ENCODE peak calls at places on chromosomes 6 and 20, in five cellular contexts. V is spleen, S is pancreas, E is ovary, Y is bronchial epithelial cell. G is an unnamed sample. For H3K36me3, the result is how much of the 10 kb centered on the place peaks cover.

GRCh38 chr20:5848711-5849505 is 98.7 kb downstream of the SHLD1 start:
- DNase-seq in V (no peak), E (peak), S (no peak), Y (peak), G (no peak)

GRCh38 chr6:72579865-72580264 is 42.0 kb upstream of the KCNQ5 start:
- DNase-seq in E (no peak), Y (peak), S (no peak), V (no peak), G (no peak)

GRCh38 chr6:39887692-39888450 is 46.4 kb downstream of the MOCS1 start:
- DNase-seq in V (no peak), E (peak), Y (peak), S (peak), G (peak)

GRCh38 chr6:11525468-11526155 is 11.9 kb upstream of the TMEM170B start:
- DNase-seq in Y (peak), V (no peak), S (no peak), E (no peak), G (no peak)

GRCh38 chr6:129744201-129744879 is 34.4 kb upstream of the ARHGAP18 start:
- DNase-seq in Y (peak), E (peak), S (no peak), V (no peak), G (no peak)

GRCh38 chr6:108736832-108737231 is 111.4 kb upstream of the ARMC2 start:
- DNase-seq in S (no peak), V (no peak), E (no peak), Y (peak), G (peak)

GRCh38 chr6:140202964-140203363 is 828.5 kb upstream of the CITED2 start:
- DNase-seq in E (no peak), S (no peak), V (no peak), Y (no peak), G (no peak)

GRCh38 chr20:21615617-21616080 is 89.8 kb upstream of the PAX1 start:
- DNase-seq in E (no peak), S (peak), V (no peak), Y (peak), G (no peak)

GRCh38 chr6:117601811-117602150 is 530 bp downstream of the GOPC start:
- DNase-seq in E (no peak), S (peak), V (no peak), Y (peak), G (no peak)

GRCh38 chr6:6699741-6700367 is 111.3 kb downstream of the LY86 start:
- DNase-seq in E (peak), Y (peak), V (no peak), S (peak), G (peak)

GRCh38 chr6:89970609-89971337 is 76.5 kb downstream of the GJA10 start:
- DNase-seq in E (peak), Y (peak), S (peak), V (no peak), G (no peak)

GRCh38 chr20:34579191-34579661 is 20.7 kb downstream of the MAP1LC3A start:
- DNase-seq in E (no peak), S (no peak), V (no peak), Y (peak), G (no peak)

GRCh38 chr6:33589723-33590530 is 9.9 kb upstream of the BAK1 start:
- DNase-seq in E (peak), Y (peak), V (no peak), S (peak), G (peak)

GRCh38 chr20:846894-847278 is 13.4 kb downstream of the FAM110A start:
- DNase-seq in Y (no peak), V (peak), E (no peak), S (no peak), G (no peak)

GRCh38 chr6:3644613-3645012 is 106.9 kb downstream of the PXDC1 start:
- DNase-seq in S (no peak), E (no peak), Y (no peak), V (no peak), G (peak)

GRCh38 chr6:160132776-160133338 is 11.2 kb downstream of the SLC22A1 start:
- DNase-seq in V (no peak), E (no peak), S (no peak), Y (peak), G (no peak)

GRCh38 chr6:147122823-147123222 is 81.4 kb upstream of the STXBP5 start:
- DNase-seq in Y (no peak), S (no peak), E (no peak), V (no peak), G (no peak)

GRCh38 chr6:15148356-15149058 is 97.4 kb upstream of the JARID2 start:
- DNase-seq in S (no peak), Y (peak), V (peak), E (no peak), G (no peak)

GRCh38 chr6:52543729-52544324 is 33.0 kb downstream of the TRAM2 start:
- DNase-seq in V (no peak), S (no peak), Y (peak), E (no peak), G (no peak)

GRCh38 chr20:24051160-24051559 is 62.6 kb upstream of the GGTLC1 start:
- DNase-seq in E (no peak), Y (no peak), V (no peak), S (no peak), G (no peak)

GRCh38 chr6:82875573-82876185 is 190.0 kb downstream of the UBE3D start:
- DNase-seq in V (no peak), S (no peak), Y (peak), E (no peak), G (no peak)

GRCh38 chr6:143691155-143691554 is 13.4 kb downstream of the PHACTR2 start:
- DNase-seq in S (no peak), Y (no peak), E (no peak), V (no peak), G (no peak)

GRCh38 chr6:8131265-8131897 is 29.0 kb upstream of the EEF1E1 start:
- DNase-seq in Y (peak), V (no peak), E (no peak), S (no peak), G (no peak)

GRCh38 chr6:40845588-40845987 is 193.4 kb downstream of the UNC5CL start:
- DNase-seq in E (peak), Y (peak), S (peak), V (no peak), G (no peak)

GRCh38 chr20:19830351-19830750 is 72.3 kb downstream of the RIN2 start:
- DNase-seq in S (no peak), V (no peak), E (no peak), Y (no peak), G (no peak)

GRCh38 chr6:40504274-40504673 is 82.9 kb downstream of the LRFN2 start:
- DNase-seq in V (no peak), E (no peak), S (no peak), Y (peak), G (no peak)

GRCh38 chr6:112626468-112627082 is 279.4 kb downstream of the RFPL4B start:
- DNase-seq in S (no peak), Y (peak), E (no peak), V (no peak), G (no peak)

GRCh38 chr20:16714242-16714641 is 15.6 kb upstream of the SNRPB2 start:
- DNase-seq in V (no peak), S (no peak), Y (no peak), E (no peak), G (no peak)

DNA sequence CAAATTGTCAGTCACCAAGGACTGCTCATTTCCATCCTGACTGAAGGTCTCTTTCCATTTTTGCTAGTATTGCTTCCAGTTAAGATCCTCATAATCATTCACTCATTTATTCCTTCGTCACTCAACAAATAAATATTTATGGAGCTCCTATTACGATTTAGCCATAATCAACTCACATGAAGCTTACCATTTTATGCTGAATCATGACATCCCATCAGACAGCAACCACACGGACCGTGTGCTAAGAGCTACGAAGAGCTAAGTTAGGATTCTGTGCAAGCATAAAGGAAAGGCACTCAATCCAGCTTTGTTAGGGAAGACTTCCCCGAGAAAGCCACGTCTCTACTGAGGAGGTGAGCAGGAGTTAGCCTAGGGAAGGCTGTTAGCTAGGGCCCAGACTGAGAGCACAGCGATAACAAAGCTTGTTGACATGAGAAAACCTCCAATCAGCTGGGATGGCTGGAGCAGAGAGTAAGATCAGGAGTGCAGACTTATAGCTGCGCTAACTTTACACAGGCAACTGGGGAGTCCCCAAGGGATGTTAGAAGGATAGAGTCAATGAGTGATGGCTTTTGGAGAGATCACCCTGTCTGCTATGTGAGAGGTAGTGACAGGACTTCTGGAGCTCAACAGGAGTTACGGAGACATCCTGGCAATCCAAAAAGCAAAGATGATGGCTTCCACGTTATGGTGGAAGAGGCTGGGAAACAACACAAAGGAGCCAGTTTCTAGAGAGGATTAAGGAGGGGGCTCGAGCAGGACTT is 2.6 kb upstream of the GID8 start:
- DNase-seq in S (no peak), Y (no peak), V (no peak), E (no peak), G (no peak)
- H3K36me3 ChIP-seq in S (under half), Y (under half), V (under half), E (under half), G (under half)

GRCh38 chr20:51129201-51129671 is 106.3 kb upstream of the KCNG1 start:
- DNase-seq in Y (no peak), V (no peak), E (no peak), S (no peak), G (no peak)
- H3K36me3 ChIP-seq in Y (under half), V (under half), E (under half), S (under half), G (under half)

GRCh38 chr6:36598326-36598725 is 4.2 kb downstream of the SRSF3 start:
- DNase-seq in E (no peak), V (no peak), Y (no peak), S (no peak), G (peak)

GRCh38 chr6:36596359-36596758 is 2.2 kb downstream of the SRSF3 start:
- DNase-seq in S (no peak), V (no peak), Y (no peak), E (no peak), G (no peak)

GRCh38 chr6:36599791-36600209 is 5.6 kb downstream of the SRSF3 start:
- DNase-seq in S (peak), Y (peak), E (peak), V (peak), G (peak)

GRCh38 chr6:36598739-36599318 is 4.7 kb downstream of the SRSF3 start:
- DNase-seq in Y (no peak), E (no peak), V (no peak), S (no peak), G (no peak)

DNA sequence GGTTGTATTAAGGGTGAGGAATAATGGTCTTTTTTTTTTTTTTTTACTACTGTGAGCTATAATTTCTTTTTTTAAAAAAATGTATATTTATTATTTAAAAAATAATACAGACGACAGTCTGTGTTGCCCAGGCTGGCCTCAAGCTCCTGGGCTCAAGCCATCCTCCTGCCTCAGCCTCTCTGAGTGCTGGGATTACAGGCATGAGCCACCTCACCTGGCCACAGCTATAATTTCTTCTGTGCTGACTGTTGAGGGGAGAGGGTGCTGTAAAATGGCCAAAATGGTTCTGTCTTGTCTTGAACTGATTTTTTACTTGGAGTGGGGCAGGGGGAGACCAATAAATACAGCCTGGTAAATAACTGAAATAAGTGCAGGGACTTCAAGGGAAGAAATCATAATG is 3.6 kb downstream of the SRSF3 start:
- DNase-seq in Y (no peak), V (no peak), S (no peak), E (no peak), G (no peak)
- H3K36me3 ChIP-seq in Y (under half), V (half or more), S (under half), E (under half), G (half or more)

DNA sequence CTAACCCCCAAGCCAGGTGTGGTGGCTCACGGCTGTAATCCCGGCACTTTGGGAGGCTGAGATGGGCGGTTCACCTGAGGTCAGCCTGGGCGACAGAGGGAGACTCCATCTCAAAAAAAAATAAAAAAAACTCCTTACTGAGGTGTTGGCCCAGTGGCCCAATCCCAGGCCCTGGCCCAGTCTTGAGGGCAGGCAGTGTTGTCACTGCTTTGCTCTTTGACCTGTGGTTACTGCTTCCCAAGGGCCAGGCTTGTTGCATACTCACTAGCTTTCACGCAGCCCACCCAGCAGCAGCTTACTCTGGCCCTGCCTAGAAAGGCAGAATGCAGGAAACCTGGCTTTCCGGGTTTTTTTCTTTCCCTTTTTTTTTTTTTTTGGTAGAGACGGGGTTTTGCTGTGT is 13.2 kb downstream of the CNPY3 start:
- DNase-seq in Y (no peak), S (no peak), V (no peak), E (no peak), G (no peak)
- H3K36me3 ChIP-seq in Y (under half), S (under half), V (half or more), E (under half), G (under half)

GRCh38 chr20:49276895-49277785 is 717 bp downstream of the ZNFX1 start:
- DNase-seq in Y (no peak), V (peak), S (peak), E (peak), G (peak)
- H3K36me3 ChIP-seq in Y (under half), V (half or more), S (under half), E (under half), G (under half)

GRCh38 chr20:62281161-62281933 is 21.4 kb upstream of the ADRM1 start:
- DNase-seq in E (no peak), V (no peak), Y (no peak), S (no peak), G (no peak)

GRCh38 chr20:62284448-62284847 is 18.3 kb upstream of the ADRM1 start:
- DNase-seq in E (no peak), Y (no peak), S (no peak), V (no peak), G (no peak)

GRCh38 chr20:62280303-62280702 is 22.5 kb upstream of the ADRM1 start:
- DNase-seq in E (no peak), S (no peak), V (no peak), Y (no peak), G (no peak)

GRCh38 chr20:62282877-62283503 is 19.8 kb upstream of the ADRM1 start:
- DNase-seq in V (no peak), E (no peak), Y (no peak), S (no peak), G (no peak)

GRCh38 chr20:62282103-62282502 is 20.7 kb upstream of the ADRM1 start:
- DNase-seq in E (no peak), Y (no peak), S (no peak), V (no peak), G (no peak)
- H3K36me3 ChIP-seq in E (under half), Y (under half), S (under half), V (half or more), G (half or more)

GRCh38 chr6:31761343-31761742 is 1.1 kb upstream of the SAPCD1 start:
- DNase-seq in V (peak), E (no peak), Y (no peak), S (no peak), G (no peak)

GRCh38 chr6:31763617-31763940 is 1.1 kb downstream of the SAPCD1 start:
- DNase-seq in V (no peak), Y (peak), E (no peak), S (no peak), G (no peak)

GRCh38 chr6:31760790-31761189 is 1.7 kb upstream of the SAPCD1 start:
- DNase-seq in S (no peak), Y (no peak), V (no peak), E (no peak), G (no peak)

GRCh38 chr6:31762878-31763616 is 591 bp downstream of the SAPCD1 start:
- DNase-seq in Y (no peak), V (peak), S (no peak), E (no peak), G (no peak)

GRCh38 chr6:31762356-31762755 is at the start of gene SAPCD1:
- DNase-seq in V (peak), Y (no peak), E (no peak), S (no peak), G (no peak)
- H3K36me3 ChIP-seq in V (under half), Y (under half), E (under half), S (under half), G (under half)

DNA sequence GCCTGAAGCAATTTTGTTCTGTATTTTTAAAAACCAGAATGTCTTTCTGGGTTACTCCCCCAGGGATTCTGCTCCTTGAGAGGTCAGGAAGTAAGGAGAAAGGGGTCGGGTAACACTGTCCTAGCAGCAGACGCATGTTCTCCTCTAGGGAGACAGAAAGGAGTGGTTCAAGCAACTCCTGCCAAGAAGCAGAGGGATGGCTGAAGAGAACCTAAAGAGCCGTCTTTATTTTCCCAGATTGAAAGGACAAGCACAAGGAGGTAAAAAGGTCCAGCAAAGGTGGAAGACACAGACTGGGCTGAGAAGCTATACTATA is 58.1 kb upstream of the SLC4A11 start:
- DNase-seq in S (no peak), E (no peak), V (no peak), Y (no peak), G (no peak)
- H3K36me3 ChIP-seq in S (under half), E (under half), V (under half), Y (under half), G (half or more)

GRCh38 chr6:34859951-34860350 is 27.9 kb downstream of the TAF11 start:
- DNase-seq in Y (no peak), E (no peak), S (no peak), V (no peak), G (no peak)

GRCh38 chr6:34865107-34865506 is 22.7 kb downstream of the TAF11 start:
- DNase-seq in S (no peak), Y (no peak), V (no peak), E (no peak), G (no peak)

GRCh38 chr6:34867484-34867883 is 20.4 kb downstream of the TAF11 start:
- DNase-seq in V (no peak), E (no peak), Y (no peak), S (no peak), G (no peak)

GRCh38 chr6:34866509-34866908 is 21.3 kb downstream of the TAF11 start:
- DNase-seq in Y (no peak), S (no peak), V (no peak), E (no peak), G (no peak)

DNA sequence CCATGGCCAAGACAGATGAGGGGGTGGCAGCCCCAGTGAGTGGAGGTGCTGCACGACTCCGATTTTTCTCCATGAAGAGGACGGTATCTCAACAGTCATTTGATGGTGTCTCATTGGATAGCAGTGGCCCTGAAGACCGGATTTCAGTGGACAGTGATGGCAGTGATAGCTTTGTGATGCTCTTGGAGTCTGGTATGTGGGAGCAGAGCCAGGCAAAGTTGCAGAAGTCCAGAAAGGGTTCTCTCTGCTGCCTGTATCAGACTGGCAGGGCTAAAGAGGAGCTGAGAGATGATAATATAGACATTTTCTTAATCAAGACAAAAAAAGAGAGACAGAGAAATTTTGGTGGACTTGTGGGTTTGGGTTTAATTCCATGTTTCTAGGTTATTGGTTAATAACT is 23.8 kb downstream of the TAF11 start:
- DNase-seq in Y (no peak), V (no peak), S (no peak), E (no peak), G (no peak)
- H3K36me3 ChIP-seq in Y (under half), V (under half), S (under half), E (under half), G (under half)